ENCODE peak calls at places on chromosomes 12 and 14, in seven cellular contexts. One of them, this sample, is unnamed.

GRCh38 chr12:124586756-124587155 is 19.3 kb upstream of the NCOR2 start:
- DNase-seq in transverse colon: no peak
- DNase-seq in breast epithelium: no peak
- DNase-seq in Karpas-422: no peak
- DNase-seq in dorsolateral prefrontal cortex: no peak
- DNase-seq in heart right ventricle: no peak
- DNase-seq in astrocyte of the spinal cord: no peak
- DNase-seq in this sample: no peak

GRCh38 chr14:100755649-100756048 is 29.0 kb downstream of the DLK1 start:
- DNase-seq in transverse colon: no peak
- DNase-seq in breast epithelium: no peak
- DNase-seq in Karpas-422: no peak
- DNase-seq in dorsolateral prefrontal cortex: no peak
- DNase-seq in heart right ventricle: no peak
- DNase-seq in astrocyte of the spinal cord: peak; percentile 42
- DNase-seq in this sample: no peak

GRCh38 chr12:49869816-49870500 is 27.1 kb upstream of the BCDIN3D start:
- DNase-seq in transverse colon: no peak
- DNase-seq in breast epithelium: peak; percentile 15
- DNase-seq in Karpas-422: no peak
- DNase-seq in dorsolateral prefrontal cortex: peak; percentile 35
- DNase-seq in heart right ventricle: no peak
- DNase-seq in astrocyte of the spinal cord: no peak
- DNase-seq in this sample: no peak

GRCh38 chr12:2894961-2895360 is 4.3 kb downstream of the TULP3 start:
- DNase-seq in transverse colon: no peak
- DNase-seq in breast epithelium: no peak
- DNase-seq in Karpas-422: no peak
- DNase-seq in dorsolateral prefrontal cortex: no peak
- DNase-seq in heart right ventricle: no peak
- DNase-seq in astrocyte of the spinal cord: no peak
- DNase-seq in this sample: no peak

GRCh38 chr12:100868487-100868886 is 73.9 kb downstream of the ANO4 start:
- DNase-seq in transverse colon: no peak
- DNase-seq in breast epithelium: no peak
- DNase-seq in Karpas-422: no peak
- DNase-seq in dorsolateral prefrontal cortex: no peak
- DNase-seq in heart right ventricle: no peak
- DNase-seq in astrocyte of the spinal cord: peak; percentile 60
- DNase-seq in this sample: peak; percentile 4

GRCh38 chr14:91128699-91129098 is 14.8 kb downstream of the DGLUCY start:
- DNase-seq in transverse colon: no peak
- DNase-seq in breast epithelium: no peak
- DNase-seq in Karpas-422: no peak
- DNase-seq in dorsolateral prefrontal cortex: no peak
- DNase-seq in heart right ventricle: no peak
- DNase-seq in astrocyte of the spinal cord: no peak
- DNase-seq in this sample: no peak

GRCh38 chr12:68075416-68075815 is 84.1 kb downstream of the IFNG start:
- DNase-seq in transverse colon: no peak
- DNase-seq in breast epithelium: no peak
- DNase-seq in Karpas-422: no peak
- DNase-seq in dorsolateral prefrontal cortex: no peak
- DNase-seq in heart right ventricle: no peak
- DNase-seq in astrocyte of the spinal cord: no peak
- DNase-seq in this sample: no peak

GRCh38 chr12:52496590-52497071 is 3.6 kb upstream of the KRT6A start:
- DNase-seq in transverse colon: no peak
- DNase-seq in breast epithelium: no peak
- DNase-seq in Karpas-422: no peak
- DNase-seq in dorsolateral prefrontal cortex: no peak
- DNase-seq in heart right ventricle: no peak
- DNase-seq in astrocyte of the spinal cord: peak; percentile 67
- DNase-seq in this sample: peak; percentile 84

GRCh38 chr12:93714382-93714781 is 37.2 kb downstream of the CRADD start:
- DNase-seq in transverse colon: no peak
- DNase-seq in breast epithelium: no peak
- DNase-seq in Karpas-422: no peak
- DNase-seq in dorsolateral prefrontal cortex: no peak
- DNase-seq in heart right ventricle: peak; percentile 17
- DNase-seq in astrocyte of the spinal cord: no peak
- DNase-seq in this sample: peak; percentile 17

GRCh38 chr14:24609667-24610344 is at the start of gene GZMH:
- DNase-seq in transverse colon: no peak
- DNase-seq in breast epithelium: no peak
- DNase-seq in Karpas-422: no peak
- DNase-seq in dorsolateral prefrontal cortex: no peak
- DNase-seq in heart right ventricle: no peak
- DNase-seq in astrocyte of the spinal cord: no peak
- DNase-seq in this sample: no peak

GRCh38 chr12:46858368-46858767 is 32.6 kb upstream of the SLC38A4 start:
- DNase-seq in transverse colon: no peak
- DNase-seq in breast epithelium: no peak
- DNase-seq in Karpas-422: no peak
- DNase-seq in dorsolateral prefrontal cortex: no peak
- DNase-seq in heart right ventricle: no peak
- DNase-seq in astrocyte of the spinal cord: peak; percentile 9
- DNase-seq in this sample: no peak
- H3K4me3 ChIP-seq in transverse colon: no peak overlapping the region
- H3K4me3 ChIP-seq in breast epithelium: no peak overlapping the region
- H3K4me3 ChIP-seq in Karpas-422: no peak overlapping the region
- H3K4me3 ChIP-seq in dorsolateral prefrontal cortex: no peak overlapping the region
- H3K4me3 ChIP-seq in heart right ventricle: no peak overlapping the region
- H3K4me3 ChIP-seq in astrocyte of the spinal cord: no peak overlapping the region
- H3K4me3 ChIP-seq in this sample: no peak overlapping the region

GRCh38 chr14:84131924-84132323 is 1398.0 kb upstream of the FLRT2 start:
- DNase-seq in transverse colon: no peak
- DNase-seq in breast epithelium: no peak
- DNase-seq in Karpas-422: no peak
- DNase-seq in dorsolateral prefrontal cortex: no peak
- DNase-seq in heart right ventricle: no peak
- DNase-seq in astrocyte of the spinal cord: no peak
- DNase-seq in this sample: no peak
- H3K4me3 ChIP-seq in transverse colon: no peak overlapping the region
- H3K4me3 ChIP-seq in breast epithelium: no peak overlapping the region
- H3K4me3 ChIP-seq in Karpas-422: no peak overlapping the region
- H3K4me3 ChIP-seq in dorsolateral prefrontal cortex: no peak overlapping the region
- H3K4me3 ChIP-seq in heart right ventricle: no peak overlapping the region
- H3K4me3 ChIP-seq in astrocyte of the spinal cord: no peak overlapping the region
- H3K4me3 ChIP-seq in this sample: no peak overlapping the region

GRCh38 chr12:23731493-23731892 is 218.0 kb downstream of the SOX5 start:
- DNase-seq in transverse colon: no peak
- DNase-seq in breast epithelium: no peak
- DNase-seq in Karpas-422: no peak
- DNase-seq in dorsolateral prefrontal cortex: no peak
- DNase-seq in heart right ventricle: no peak
- DNase-seq in astrocyte of the spinal cord: no peak
- DNase-seq in this sample: no peak
- H3K4me3 ChIP-seq in transverse colon: no peak overlapping the region
- H3K4me3 ChIP-seq in breast epithelium: no peak overlapping the region
- H3K4me3 ChIP-seq in Karpas-422: no peak overlapping the region
- H3K4me3 ChIP-seq in dorsolateral prefrontal cortex: no peak overlapping the region
- H3K4me3 ChIP-seq in heart right ventricle: no peak overlapping the region
- H3K4me3 ChIP-seq in astrocyte of the spinal cord: no peak overlapping the region
- H3K4me3 ChIP-seq in this sample: no peak overlapping the region

GRCh38 chr12:6764011-6764828 is 1.9 kb upstream of the PTMS start:
- DNase-seq in transverse colon: peak; percentile 89
- DNase-seq in breast epithelium: peak; percentile 96
- DNase-seq in Karpas-422: peak; percentile 96
- DNase-seq in dorsolateral prefrontal cortex: peak; percentile 96
- DNase-seq in heart right ventricle: peak; percentile 96
- DNase-seq in astrocyte of the spinal cord: peak; percentile 100
- DNase-seq in this sample: peak; percentile 98
- H3K4me3 ChIP-seq in transverse colon: no peak overlapping the region
- H3K4me3 ChIP-seq in breast epithelium: peak overlapping the region; percentile 75
- H3K4me3 ChIP-seq in Karpas-422: peak overlapping the region; percentile 54
- H3K4me3 ChIP-seq in dorsolateral prefrontal cortex: peak overlapping the region; percentile 58
- H3K4me3 ChIP-seq in heart right ventricle: peak overlapping the region; percentile 32
- H3K4me3 ChIP-seq in astrocyte of the spinal cord: peak overlapping the region; percentile 3
- H3K4me3 ChIP-seq in this sample: peak overlapping the region; percentile 22

GRCh38 chr12:109833307-109834189 is at the start of gene TRPV4:
- DNase-seq in transverse colon: no peak
- DNase-seq in breast epithelium: no peak
- DNase-seq in Karpas-422: no peak
- DNase-seq in dorsolateral prefrontal cortex: no peak
- DNase-seq in heart right ventricle: no peak
- DNase-seq in astrocyte of the spinal cord: peak; percentile 17
- DNase-seq in this sample: peak; percentile 41

GRCh38 chr12:109831365-109831764 is 1.8 kb downstream of the TRPV4 start:
- DNase-seq in transverse colon: no peak
- DNase-seq in breast epithelium: no peak
- DNase-seq in Karpas-422: no peak
- DNase-seq in dorsolateral prefrontal cortex: no peak
- DNase-seq in heart right ventricle: no peak
- DNase-seq in astrocyte of the spinal cord: no peak
- DNase-seq in this sample: no peak

GRCh38 chr12:109830718-109831117 is 2.5 kb downstream of the TRPV4 start:
- DNase-seq in transverse colon: no peak
- DNase-seq in breast epithelium: no peak
- DNase-seq in Karpas-422: no peak
- DNase-seq in dorsolateral prefrontal cortex: no peak
- DNase-seq in heart right ventricle: no peak
- DNase-seq in astrocyte of the spinal cord: no peak
- DNase-seq in this sample: no peak

GRCh38 chr12:109831929-109832328 is 1.3 kb downstream of the TRPV4 start:
- DNase-seq in transverse colon: no peak
- DNase-seq in breast epithelium: no peak
- DNase-seq in Karpas-422: no peak
- DNase-seq in dorsolateral prefrontal cortex: no peak
- DNase-seq in heart right ventricle: no peak
- DNase-seq in astrocyte of the spinal cord: no peak
- DNase-seq in this sample: no peak

GRCh38 chr12:109832534-109833306 is 478 bp downstream of the TRPV4 start:
- DNase-seq in transverse colon: no peak
- DNase-seq in breast epithelium: no peak
- DNase-seq in Karpas-422: no peak
- DNase-seq in dorsolateral prefrontal cortex: no peak
- DNase-seq in heart right ventricle: no peak
- DNase-seq in astrocyte of the spinal cord: no peak
- DNase-seq in this sample: no peak
- H3K4me3 ChIP-seq in transverse colon: peak overlapping the region; percentile 41
- H3K4me3 ChIP-seq in breast epithelium: peak overlapping the region; percentile 60
- H3K4me3 ChIP-seq in Karpas-422: no peak overlapping the region
- H3K4me3 ChIP-seq in dorsolateral prefrontal cortex: peak overlapping the region; percentile 52
- H3K4me3 ChIP-seq in heart right ventricle: peak overlapping the region; percentile 58
- H3K4me3 ChIP-seq in astrocyte of the spinal cord: peak overlapping the region; percentile 49
- H3K4me3 ChIP-seq in this sample: peak overlapping the region; percentile 52

DNA sequence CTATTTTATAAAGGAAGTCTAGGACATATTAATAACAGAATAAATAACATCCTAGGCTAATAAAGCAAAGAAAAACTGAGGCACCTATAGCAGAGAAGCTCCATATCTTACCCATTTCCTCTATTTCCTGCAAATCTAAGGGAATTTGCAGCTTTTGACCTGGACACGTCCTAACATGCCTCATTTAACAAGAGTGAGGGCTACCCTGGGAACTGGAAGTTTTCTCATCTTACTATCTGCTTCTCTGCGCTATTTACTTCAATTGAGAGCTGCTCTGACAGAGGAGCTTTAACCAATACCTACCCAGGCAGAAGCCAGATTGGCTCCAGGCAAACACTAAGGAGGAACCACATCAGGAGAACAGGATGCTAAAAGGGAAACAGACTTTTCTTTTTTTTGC is 5.7 kb downstream of the YBX3 start:
- DNase-seq in transverse colon: no peak
- DNase-seq in breast epithelium: no peak
- DNase-seq in Karpas-422: no peak
- DNase-seq in dorsolateral prefrontal cortex: no peak
- DNase-seq in heart right ventricle: no peak
- DNase-seq in astrocyte of the spinal cord: peak; percentile 44
- DNase-seq in this sample: no peak
- H3K4me3 ChIP-seq in transverse colon: no peak overlapping the region
- H3K4me3 ChIP-seq in breast epithelium: peak overlapping the region; percentile 14
- H3K4me3 ChIP-seq in Karpas-422: no peak overlapping the region
- H3K4me3 ChIP-seq in dorsolateral prefrontal cortex: no peak overlapping the region
- H3K4me3 ChIP-seq in heart right ventricle: peak overlapping the region; percentile 7
- H3K4me3 ChIP-seq in astrocyte of the spinal cord: no peak overlapping the region
- H3K4me3 ChIP-seq in this sample: peak overlapping the region; percentile 3

DNA sequence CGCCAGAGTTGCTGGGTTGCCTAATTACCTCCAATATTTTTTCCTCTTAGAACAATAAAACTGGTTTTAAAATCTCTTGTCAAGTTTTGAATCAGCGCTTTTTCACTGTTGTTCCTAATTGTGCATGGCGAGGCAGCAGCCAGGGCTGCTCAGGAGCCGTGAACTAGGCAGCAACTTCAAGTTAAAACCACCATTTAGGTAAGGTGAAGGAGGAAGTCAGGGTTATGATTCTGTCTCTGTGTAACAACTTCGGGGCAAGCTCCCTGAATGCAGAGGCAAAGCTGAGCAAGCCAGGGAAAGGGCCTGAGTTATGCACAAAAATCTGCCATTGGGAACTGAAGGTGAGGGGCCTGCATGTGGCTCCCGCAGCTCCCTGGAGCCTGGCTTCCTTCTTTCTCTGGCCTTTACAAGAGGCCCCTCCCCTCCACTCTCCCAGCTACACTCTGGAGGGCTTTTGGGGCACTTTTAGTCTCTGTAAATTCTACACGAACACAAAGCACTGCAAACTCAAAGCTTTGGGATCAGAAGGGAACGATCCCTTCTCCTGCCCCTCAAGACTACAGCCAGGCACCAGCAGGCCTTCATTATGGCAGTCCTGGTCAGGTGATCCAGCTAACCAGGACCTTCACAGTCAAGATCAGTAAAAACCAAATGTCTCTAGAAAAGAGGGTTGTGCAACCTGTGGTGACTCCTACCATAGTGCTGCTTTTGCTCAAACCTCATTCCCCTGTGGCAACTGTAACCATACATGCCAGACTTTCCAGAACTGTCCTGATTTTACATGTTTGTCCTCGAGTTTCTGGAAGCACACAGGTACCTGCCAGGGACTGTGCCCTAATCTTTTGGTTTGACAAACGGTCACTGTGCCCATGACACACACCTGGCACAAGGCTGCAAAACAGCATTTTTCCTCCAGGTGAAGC is 67.3 kb upstream of the PTGR2 start:
- DNase-seq in transverse colon: no peak
- DNase-seq in breast epithelium: peak; percentile 60
- DNase-seq in Karpas-422: no peak
- DNase-seq in dorsolateral prefrontal cortex: no peak
- DNase-seq in heart right ventricle: no peak
- DNase-seq in astrocyte of the spinal cord: peak; percentile 35
- DNase-seq in this sample: no peak
- H3K4me3 ChIP-seq in transverse colon: peak overlapping the region; percentile 74
- H3K4me3 ChIP-seq in breast epithelium: peak overlapping the region; percentile 73
- H3K4me3 ChIP-seq in Karpas-422: peak overlapping the region; percentile 89
- H3K4me3 ChIP-seq in dorsolateral prefrontal cortex: no peak overlapping the region
- H3K4me3 ChIP-seq in heart right ventricle: no peak overlapping the region
- H3K4me3 ChIP-seq in astrocyte of the spinal cord: no peak overlapping the region
- H3K4me3 ChIP-seq in this sample: no peak overlapping the region

This sample was measured in MG63.